ENCODE peak calls at places on chromosomes 11 and 22, in five cellular contexts. One of them, this sample, is unnamed.

GRCh38 chr11:120880791-120881190 is 143.1 kb upstream of the TBCEL start:
- DNase-seq in ACHN: no peak
- DNase-seq in activated CD4-positive, alpha-beta T cell treated with anti-CD3 and anti-CD28 coated beads, Interleukin-2, amount 50 U/mL, for 4 hours: no peak
- DNase-seq in neural crest cell: no peak
- DNase-seq in right atrium auricular region: no peak
- DNase-seq in this sample: no peak

GRCh38 chr11:117002639-117003305 is 95.5 kb downstream of the SIK3 start:
- DNase-seq in ACHN: no peak
- DNase-seq in activated CD4-positive, alpha-beta T cell treated with anti-CD3 and anti-CD28 coated beads, Interleukin-2, amount 50 U/mL, for 4 hours: no peak
- DNase-seq in neural crest cell: no peak
- DNase-seq in right atrium auricular region: no peak
- DNase-seq in this sample: no peak

GRCh38 chr11:134956461-134957209 is 544.6 kb upstream of the B3GAT1 start:
- DNase-seq in ACHN: no peak
- DNase-seq in activated CD4-positive, alpha-beta T cell treated with anti-CD3 and anti-CD28 coated beads, Interleukin-2, amount 50 U/mL, for 4 hours: no peak
- DNase-seq in neural crest cell: no peak
- DNase-seq in right atrium auricular region: peak
- DNase-seq in this sample: no peak

GRCh38 chr11:15941206-15941770 is 415.1 kb downstream of the SOX6 start:
- DNase-seq in ACHN: no peak
- DNase-seq in activated CD4-positive, alpha-beta T cell treated with anti-CD3 and anti-CD28 coated beads, Interleukin-2, amount 50 U/mL, for 4 hours: no peak
- DNase-seq in neural crest cell: peak
- DNase-seq in right atrium auricular region: no peak
- DNase-seq in this sample: peak

GRCh38 chr11:28049338-28050216 is 58.4 kb downstream of the KIF18A start:
- DNase-seq in ACHN: no peak
- DNase-seq in activated CD4-positive, alpha-beta T cell treated with anti-CD3 and anti-CD28 coated beads, Interleukin-2, amount 50 U/mL, for 4 hours: no peak
- DNase-seq in neural crest cell: no peak
- DNase-seq in right atrium auricular region: no peak
- DNase-seq in this sample: no peak

GRCh38 chr11:63841554-63841953 is 2.6 kb downstream of the MARK2 start:
- DNase-seq in ACHN: peak
- DNase-seq in activated CD4-positive, alpha-beta T cell treated with anti-CD3 and anti-CD28 coated beads, Interleukin-2, amount 50 U/mL, for 4 hours: no peak
- DNase-seq in neural crest cell: no peak
- DNase-seq in right atrium auricular region: no peak
- DNase-seq in this sample: no peak

GRCh38 chr22:49284389-49284788 is 543.3 kb downstream of the BRD1 start:
- DNase-seq in ACHN: no peak
- DNase-seq in activated CD4-positive, alpha-beta T cell treated with anti-CD3 and anti-CD28 coated beads, Interleukin-2, amount 50 U/mL, for 4 hours: no peak
- DNase-seq in neural crest cell: no peak
- DNase-seq in right atrium auricular region: no peak
- DNase-seq in this sample: no peak

GRCh38 chr11:121048464-121049233 is 24.7 kb downstream of the TBCEL start:
- DNase-seq in ACHN: peak
- DNase-seq in activated CD4-positive, alpha-beta T cell treated with anti-CD3 and anti-CD28 coated beads, Interleukin-2, amount 50 U/mL, for 4 hours: no peak
- DNase-seq in neural crest cell: no peak
- DNase-seq in right atrium auricular region: no peak
- DNase-seq in this sample: no peak

GRCh38 chr11:67438121-67438902 is 830 bp upstream of the PTPRCAP start:
- DNase-seq in ACHN: no peak
- DNase-seq in activated CD4-positive, alpha-beta T cell treated with anti-CD3 and anti-CD28 coated beads, Interleukin-2, amount 50 U/mL, for 4 hours: peak
- DNase-seq in neural crest cell: no peak
- DNase-seq in right atrium auricular region: no peak
- DNase-seq in this sample: peak

GRCh38 chr11:12765428-12765827 is 91.2 kb downstream of the TEAD1 start:
- DNase-seq in ACHN: no peak
- DNase-seq in activated CD4-positive, alpha-beta T cell treated with anti-CD3 and anti-CD28 coated beads, Interleukin-2, amount 50 U/mL, for 4 hours: no peak
- DNase-seq in neural crest cell: no peak
- DNase-seq in right atrium auricular region: no peak
- DNase-seq in this sample: peak

GRCh38 chr11:69227271-69227670 is 66.7 kb upstream of the MYEOV start:
- DNase-seq in ACHN: no peak
- DNase-seq in activated CD4-positive, alpha-beta T cell treated with anti-CD3 and anti-CD28 coated beads, Interleukin-2, amount 50 U/mL, for 4 hours: no peak
- DNase-seq in neural crest cell: no peak
- DNase-seq in right atrium auricular region: no peak
- DNase-seq in this sample: no peak

GRCh38 chr11:96004862-96005261 is 81.0 kb upstream of the MTMR2 start:
- DNase-seq in ACHN: no peak
- DNase-seq in activated CD4-positive, alpha-beta T cell treated with anti-CD3 and anti-CD28 coated beads, Interleukin-2, amount 50 U/mL, for 4 hours: no peak
- DNase-seq in neural crest cell: no peak
- DNase-seq in right atrium auricular region: no peak
- DNase-seq in this sample: no peak

GRCh38 chr11:63766501-63767270 is 1.9 kb downstream of the ZFTA start:
- DNase-seq in ACHN: no peak
- DNase-seq in activated CD4-positive, alpha-beta T cell treated with anti-CD3 and anti-CD28 coated beads, Interleukin-2, amount 50 U/mL, for 4 hours: no peak
- DNase-seq in neural crest cell: no peak
- DNase-seq in right atrium auricular region: no peak
- DNase-seq in this sample: peak

GRCh38 chr11:64003807-64004589 is 17.8 kb downstream of the OTUB1 start:
- DNase-seq in ACHN: peak
- DNase-seq in activated CD4-positive, alpha-beta T cell treated with anti-CD3 and anti-CD28 coated beads, Interleukin-2, amount 50 U/mL, for 4 hours: no peak
- DNase-seq in neural crest cell: no peak
- DNase-seq in right atrium auricular region: no peak
- DNase-seq in this sample: peak

GRCh38 chr11:94315664-94316063 is 11.3 kb downstream of the IZUMO1R start:
- DNase-seq in ACHN: no peak
- DNase-seq in activated CD4-positive, alpha-beta T cell treated with anti-CD3 and anti-CD28 coated beads, Interleukin-2, amount 50 U/mL, for 4 hours: no peak
- DNase-seq in neural crest cell: no peak
- DNase-seq in right atrium auricular region: no peak
- DNase-seq in this sample: no peak

GRCh38 chr22:35561796-35562526 is 21.3 kb downstream of the RASD2 start:
- DNase-seq in ACHN: peak
- DNase-seq in activated CD4-positive, alpha-beta T cell treated with anti-CD3 and anti-CD28 coated beads, Interleukin-2, amount 50 U/mL, for 4 hours: no peak
- DNase-seq in neural crest cell: no peak
- DNase-seq in right atrium auricular region: no peak
- DNase-seq in this sample: no peak

GRCh38 chr11:69811431-69811830 is 7.8 kb downstream of the FGF3 start:
- DNase-seq in ACHN: no peak
- DNase-seq in activated CD4-positive, alpha-beta T cell treated with anti-CD3 and anti-CD28 coated beads, Interleukin-2, amount 50 U/mL, for 4 hours: no peak
- DNase-seq in neural crest cell: no peak
- DNase-seq in right atrium auricular region: no peak
- DNase-seq in this sample: no peak

GRCh38 chr11:128886401-128887119 is 4.6 kb upstream of the KCNJ5 start:
- DNase-seq in ACHN: peak
- DNase-seq in activated CD4-positive, alpha-beta T cell treated with anti-CD3 and anti-CD28 coated beads, Interleukin-2, amount 50 U/mL, for 4 hours: no peak
- DNase-seq in neural crest cell: no peak
- DNase-seq in right atrium auricular region: no peak
- DNase-seq in this sample: no peak

GRCh38 chr11:76371170-76371569 is 9.8 kb downstream of the THAP12 start:
- DNase-seq in ACHN: peak
- DNase-seq in activated CD4-positive, alpha-beta T cell treated with anti-CD3 and anti-CD28 coated beads, Interleukin-2, amount 50 U/mL, for 4 hours: no peak
- DNase-seq in neural crest cell: no peak
- DNase-seq in right atrium auricular region: no peak
- DNase-seq in this sample: no peak

GRCh38 chr11:64406221-64406946 is 47.4 kb downstream of the RPS6KA4 start:
- DNase-seq in ACHN: no peak
- DNase-seq in activated CD4-positive, alpha-beta T cell treated with anti-CD3 and anti-CD28 coated beads, Interleukin-2, amount 50 U/mL, for 4 hours: no peak
- DNase-seq in neural crest cell: peak
- DNase-seq in right atrium auricular region: no peak
- DNase-seq in this sample: peak

GRCh38 chr11:70109006-70109405 is 30.9 kb downstream of the ANO1 start:
- DNase-seq in ACHN: no peak
- DNase-seq in activated CD4-positive, alpha-beta T cell treated with anti-CD3 and anti-CD28 coated beads, Interleukin-2, amount 50 U/mL, for 4 hours: no peak
- DNase-seq in neural crest cell: no peak
- DNase-seq in right atrium auricular region: no peak
- DNase-seq in this sample: no peak

GRCh38 chr11:61696602-61697001 is 16.4 kb downstream of the DAGLA start:
- DNase-seq in ACHN: no peak
- DNase-seq in activated CD4-positive, alpha-beta T cell treated with anti-CD3 and anti-CD28 coated beads, Interleukin-2, amount 50 U/mL, for 4 hours: no peak
- DNase-seq in neural crest cell: no peak
- DNase-seq in right atrium auricular region: no peak
- DNase-seq in this sample: no peak

This sample was measured in glutamatergic neuron.